ENCODE peak calls at places on chromosomes 4 and X, in six cellular contexts. J is AG10803; X is lung; F is CD4-positive, CD25-positive, alpha-beta regulatory T cell; I is heart left ventricle; E is colonic mucosa. Y is an unnamed sample.

GRCh38 chrX:18422886-18423285 is 2.5 kb upstream of the CDKL5 start:
- DNase-seq in J (peak; percentile 46), X (no peak), F (no peak), I (no peak), E (no peak), Y (no peak)

GRCh38 chrX:71579136-71579989 is 1.1 kb downstream of the GCNA start:
- DNase-seq in J (no peak), X (no peak), F (no peak), I (no peak), E (no peak), Y (no peak)

GRCh38 chr4:167587361-167587760 is 353.1 kb upstream of the SPOCK3 start:
- DNase-seq in J (no peak), X (no peak), F (no peak), I (no peak), E (no peak), Y (no peak)

GRCh38 chr4:3873446-3874415 is 107.5 kb downstream of the ADRA2C start:
- DNase-seq in J (no peak), X (no peak), F (no peak), I (peak; percentile 40), E (no peak), Y (no peak)

GRCh38 chrX:2928127-2928582 is 984 bp downstream of the ARSD start:
- DNase-seq in J (no peak), X (peak; percentile 64), F (no peak), I (peak; percentile 75), E (peak; percentile 69), Y (peak; percentile 43)

GRCh38 chrX:109619816-109620215 is 5.2 kb downstream of the KCNE5 start:
- DNase-seq in J (no peak), X (no peak), F (no peak), I (no peak), E (no peak), Y (no peak)

GRCh38 chr4:94334519-94334918 is 8.1 kb downstream of the HPGDS start:
- DNase-seq in J (no peak), X (no peak), F (no peak), I (no peak), E (no peak), Y (no peak)

GRCh38 chr4:1171306-1172227 is 816 bp downstream of the SPON2 start:
- DNase-seq in J (no peak), X (no peak), F (peak; percentile 61), I (peak; percentile 74), E (peak; percentile 27), Y (peak; percentile 42)

GRCh38 chrX:21734175-21734574 is 23.7 kb downstream of the SMPX start:
- DNase-seq in J (peak; percentile 24), X (no peak), F (no peak), I (no peak), E (no peak), Y (no peak)

GRCh38 chr4:54065282-54066087 is 1.1 kb upstream of the CHIC2 start:
- DNase-seq in J (peak; percentile 63), X (no peak), F (no peak), I (no peak), E (no peak), Y (no peak)

GRCh38 chr4:8762951-8763735 is 108.5 kb downstream of the HMX1 start:
- DNase-seq in J (no peak), X (no peak), F (no peak), I (peak; percentile 26), E (no peak), Y (no peak)

GRCh38 chr4:149164282-149164681 is 651.4 kb downstream of the IQCM start:
- DNase-seq in J (peak; percentile 94), X (no peak), F (no peak), I (no peak), E (no peak), Y (no peak)

GRCh38 chr4:80265571-80266266 is 745 bp upstream of the FGF5 start:
- DNase-seq in J (peak; percentile 76), X (no peak), F (no peak), I (no peak), E (no peak), Y (no peak)

GRCh38 chr4:27360651-27361347 is 500.2 kb downstream of the STIM2 start:
- DNase-seq in J (peak; percentile 34), X (no peak), F (no peak), I (no peak), E (no peak), Y (no peak)

GRCh38 chr4:121077496-121077895 is 5.2 kb upstream of the NDNF start:
- DNase-seq in J (no peak), X (no peak), F (no peak), I (no peak), E (no peak), Y (no peak)

GRCh38 chrX:13064599-13065143 is 20.3 kb upstream of the FAM9C start:
- DNase-seq in J (peak; percentile 93), X (no peak), F (no peak), I (no peak), E (no peak), Y (no peak)

GRCh38 chr4:147975325-147975724 is 243.4 kb downstream of the ARHGAP10 start:
- DNase-seq in J (peak; percentile 94), X (no peak), F (no peak), I (no peak), E (no peak), Y (peak; percentile 54)

GRCh38 chr4:77493829-77494551 is 111.6 kb upstream of the CXCL13 start:
- DNase-seq in J (no peak), X (no peak), F (no peak), I (no peak), E (no peak), Y (no peak)

GRCh38 chr4:52052475-52052780 is 1.3 kb downstream of the SPATA18 start:
- DNase-seq in J (peak; percentile 30), X (no peak), F (no peak), I (no peak), E (no peak), Y (no peak)

GRCh38 chrX:14027511-14028019 is 2.1 kb downstream of the GEMIN8 start:
- DNase-seq in J (peak; percentile 57), X (no peak), F (no peak), I (no peak), E (no peak), Y (no peak)

GRCh38 chrX:149456476-149457245 is 48.4 kb downstream of the IDS start:
- DNase-seq in J (no peak), X (no peak), F (no peak), I (no peak), E (no peak), Y (no peak)

GRCh38 chr4:7295917-7296660 is 103.8 kb downstream of the SORCS2 start:
- DNase-seq in J (peak; percentile 36), X (peak; percentile 52), F (no peak), I (peak; percentile 74), E (peak; percentile 25), Y (peak; percentile 54)

GRCh38 chr4:129532573-129532972 is 436.6 kb downstream of the C4orf33 start:
- DNase-seq in J (no peak), X (no peak), F (no peak), I (no peak), E (no peak), Y (no peak)

GRCh38 chr4:52657630-52658501 is 1.2 kb downstream of the USP46 start:
- DNase-seq in J (peak; percentile 63), X (no peak), F (no peak), I (peak; percentile 53), E (peak; percentile 23), Y (peak; percentile 27)

GRCh38 chrX:74382613-74383012 is 38.7 kb upstream of the SLC16A2 start:
- DNase-seq in J (peak; percentile 50), X (peak; percentile 75), F (peak; percentile 41), I (no peak), E (peak; percentile 75), Y (peak; percentile 60)

GRCh38 chr4:1487106-1487505 is 80.9 kb upstream of the NKX1-1 start:
- DNase-seq in J (no peak), X (no peak), F (no peak), I (no peak), E (no peak), Y (no peak)

GRCh38 chr4:62899607-62900364 is 1509.5 kb downstream of the TECRL start:
- DNase-seq in J (no peak), X (no peak), F (no peak), I (no peak), E (no peak), Y (no peak)

GRCh38 chr4:80876810-80877209 is 153.7 kb upstream of the BMP3 start:
- DNase-seq in J (peak; percentile 16), X (no peak), F (no peak), I (no peak), E (no peak), Y (no peak)

DNA sequence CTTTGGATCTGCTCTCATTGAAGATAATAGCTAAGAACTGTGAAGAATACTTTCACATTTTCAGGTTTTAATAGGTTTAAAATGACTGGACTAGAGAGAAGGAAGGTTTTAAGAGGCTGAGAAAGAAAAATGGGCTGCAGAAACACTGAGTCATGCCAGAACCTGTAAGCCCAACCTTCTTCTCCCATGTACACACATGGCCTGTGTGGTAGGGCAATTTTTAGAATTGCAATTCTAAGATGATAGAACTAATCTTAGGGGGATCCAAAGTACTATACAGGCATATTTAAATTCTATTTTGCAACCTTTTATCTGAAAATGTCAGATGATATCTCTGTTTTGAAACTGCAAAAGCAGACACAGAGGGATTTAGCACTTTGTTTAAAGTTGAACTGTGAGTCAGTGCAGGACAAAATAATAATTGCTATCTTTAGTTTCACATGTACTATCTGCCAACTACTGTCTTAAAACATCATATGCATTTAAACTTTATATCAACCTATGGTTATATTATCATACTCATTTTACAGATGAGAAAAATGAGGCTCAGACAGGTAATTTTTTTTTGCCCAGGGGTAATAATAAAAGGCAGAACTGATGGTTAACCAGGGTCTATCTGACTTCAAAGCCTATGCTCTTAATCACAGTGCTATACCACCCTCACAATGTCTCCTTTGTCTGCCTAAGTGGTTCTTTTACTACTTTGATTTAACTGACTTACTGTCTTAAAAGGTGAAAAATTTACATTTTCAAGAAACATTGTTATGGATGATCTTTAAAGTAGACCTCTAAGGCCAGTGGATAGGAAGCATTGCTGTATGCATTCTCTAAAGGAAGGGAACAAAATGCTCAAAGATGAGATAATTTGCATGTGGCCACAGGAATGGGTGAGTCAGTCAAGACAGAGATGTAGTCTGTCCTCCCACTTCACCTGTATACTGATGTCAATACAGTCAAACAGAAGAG is 4.3 kb downstream of the TMPRSS11E start:
- DNase-seq in J (no peak), X (no peak), F (no peak), I (no peak), E (no peak), Y (no peak)
- H3K4me3 ChIP-seq in J (no peak overlapping the region), X (no peak overlapping the region), F (no peak overlapping the region), I (no peak overlapping the region), E (no peak overlapping the region), Y (no peak overlapping the region)

DNA sequence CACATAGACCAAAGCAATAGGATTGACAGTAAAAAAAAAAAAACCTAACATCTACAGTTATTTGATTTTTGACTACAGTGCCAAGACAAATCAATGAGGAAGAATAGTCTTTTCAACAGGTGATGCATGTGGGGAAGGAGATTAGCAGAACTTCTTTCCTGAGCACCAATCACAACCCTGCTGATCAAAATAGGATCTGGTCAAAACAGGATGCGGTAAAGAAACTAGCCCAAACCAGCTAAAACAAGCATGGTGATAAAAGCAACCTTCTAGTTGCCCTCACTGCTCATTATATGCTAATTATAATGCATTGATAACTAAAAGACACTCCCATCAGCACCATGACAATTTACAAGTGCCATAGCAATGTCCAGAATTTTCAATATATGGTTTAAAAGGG is 667.5 kb downstream of the GRXCR1 start:
- DNase-seq in J (no peak), X (no peak), F (no peak), I (no peak), E (no peak), Y (no peak)
- H3K4me3 ChIP-seq in J (no peak overlapping the region), X (no peak overlapping the region), F (no peak overlapping the region), I (no peak overlapping the region), E (no peak overlapping the region), Y (no peak overlapping the region)

GRCh38 chr4:134202136-134202535 is 547 bp upstream of the PABPC4L start:
- DNase-seq in J (no peak), X (no peak), F (no peak), I (no peak), E (no peak), Y (no peak)
- H3K4me3 ChIP-seq in J (peak overlapping the region; percentile 44), X (no peak overlapping the region), F (no peak overlapping the region), I (no peak overlapping the region), E (no peak overlapping the region), Y (peak overlapping the region; percentile 15)

GRCh38 chrX:1451251-1451675 is 1.4 kb downstream of the ASMTL start:
- DNase-seq in J (no peak), X (no peak), F (no peak), I (no peak), E (no peak), Y (no peak)
- H3K4me3 ChIP-seq in J (peak overlapping the region; percentile 94), X (no peak overlapping the region), F (no peak overlapping the region), I (no peak overlapping the region), E (no peak overlapping the region), Y (no peak overlapping the region)